ENCODE peak calls at places on chromosomes 7 and 10, in seven cellular contexts. O, H, I, R, C, M and Y are unnamed samples. For H3K4me1, the result is how much of the 10 kb centered on the place peaks cover.

GRCh38 chr7:143479055-143479766 is 1.5 kb downstream of the TAS2R41 start:
- DNase-seq in H (no peak), C (no peak), I (no peak), O (no peak), M (no peak), R (no peak), Y (no peak)

GRCh38 chr7:151993977-151994676 is 31.3 kb upstream of the GALNT11 start:
- DNase-seq in I (no peak), O (no peak), R (no peak), M (no peak), H (no peak), C (no peak), Y (no peak)

GRCh38 chr7:88668591-88668990 is 90.9 kb upstream of the ZNF804B start:
- DNase-seq in C (no peak), O (no peak), R (no peak), I (no peak), H (no peak), M (no peak), Y (no peak)

GRCh38 chr7:157445956-157446295 is 109.1 kb downstream of the DNAJB6 start:
- DNase-seq in I (no peak), O (no peak), M (no peak), R (peak), H (no peak), C (no peak), Y (no peak)

GRCh38 chr10:31770307-31770902 is 158.2 kb downstream of the ARHGAP12 start:
- DNase-seq in R (no peak), H (no peak), I (peak), O (no peak), M (peak), C (no peak), Y (peak)

GRCh38 chr10:131972474-131973071 is 9.2 kb downstream of the BNIP3 start:
- DNase-seq in C (peak), O (no peak), M (peak), R (no peak), H (peak), I (no peak), Y (peak)

GRCh38 chr10:27865221-27865635 is 119.6 kb upstream of the MKX start:
- DNase-seq in C (no peak), O (no peak), H (no peak), R (no peak), M (no peak), I (no peak), Y (no peak)

GRCh38 chr10:97974108-97974507 is 56.3 kb downstream of the CRTAC1 start:
- DNase-seq in M (no peak), O (no peak), R (peak), H (no peak), C (no peak), I (no peak), Y (no peak)

GRCh38 chr7:108188724-108189123 is 58.6 kb upstream of the LAMB4 start:
- DNase-seq in O (no peak), I (no peak), M (no peak), R (no peak), C (no peak), H (no peak), Y (no peak)

GRCh38 chr7:135558337-135558767 is 635 bp downstream of the NUP205 start:
- DNase-seq in O (peak), H (peak), R (peak), M (peak), C (no peak), I (peak), Y (peak)

GRCh38 chr10:76113952-76114351 is 682.5 kb downstream of the LRMDA start:
- DNase-seq in R (no peak), C (no peak), M (no peak), I (peak), O (no peak), H (no peak), Y (no peak)

GRCh38 chr7:153193144-153193595 is 433.6 kb downstream of the ACTR3B start:
- DNase-seq in C (peak), O (peak), I (peak), H (no peak), R (no peak), M (no peak), Y (peak)

GRCh38 chr10:24415455-24416169 is 206.7 kb downstream of the KIAA1217 start:
- DNase-seq in C (peak), H (peak), M (peak), O (peak), I (no peak), R (peak), Y (peak)

GRCh38 chr10:3195286-3195685 is 22.7 kb upstream of the PITRM1 start:
- DNase-seq in H (no peak), R (no peak), C (no peak), M (no peak), I (no peak), O (no peak), Y (no peak)

GRCh38 chr10:128125416-128125943 is 743 bp downstream of the MKI67 start:
- DNase-seq in I (no peak), C (no peak), H (no peak), O (no peak), R (no peak), M (no peak), Y (peak)

GRCh38 chr10:70272925-70273316 is 10.9 kb downstream of the NPFFR1 start:
- DNase-seq in R (no peak), M (no peak), I (no peak), H (no peak), C (no peak), O (no peak), Y (no peak)

GRCh38 chr7:10473569-10473968 is 500.1 kb upstream of the PHF14 start:
- DNase-seq in R (no peak), H (no peak), C (no peak), O (no peak), I (no peak), M (no peak), Y (no peak)

GRCh38 chr10:113108180-113108835 is 158.3 kb downstream of the TCF7L2 start:
- DNase-seq in R (no peak), H (no peak), O (no peak), M (no peak), C (no peak), I (no peak), Y (no peak)

GRCh38 chr7:95893484-95893883 is 121.1 kb downstream of the DYNC1I1 start:
- DNase-seq in R (no peak), I (no peak), C (no peak), O (no peak), H (no peak), M (no peak), Y (no peak)
- H3K27ac ChIP-seq in R (no peak), I (no peak), C (no peak), O (no peak), H (no peak), M (no peak), Y (no peak)

GRCh38 chr7:102912742-102913141 is at the start of gene LRRC17:
- DNase-seq in M (no peak), C (no peak), H (peak), R (no peak), I (no peak), O (peak), Y (no peak)
- H3K4me3 ChIP-seq in M (peak), C (no peak), H (peak), R (peak), I (no peak), O (peak), Y (no peak)

GRCh38 chr10:48475943-48476278 is 129.0 kb downstream of the ARHGAP22 start:
- DNase-seq in M (no peak), R (peak), C (peak), H (no peak), I (no peak), O (no peak), Y (no peak)

GRCh38 chr10:48478469-48478868 is 126.4 kb downstream of the ARHGAP22 start:
- DNase-seq in O (no peak), H (no peak), I (no peak), C (no peak), M (no peak), R (peak), Y (no peak)

GRCh38 chr10:48477181-48477580 is 127.7 kb downstream of the ARHGAP22 start:
- DNase-seq in C (no peak), O (no peak), H (no peak), R (no peak), M (no peak), I (no peak), Y (no peak)

GRCh38 chr10:48474764-48475365 is 130.0 kb downstream of the ARHGAP22 start:
- DNase-seq in R (peak), C (no peak), I (no peak), O (no peak), H (no peak), M (no peak), Y (no peak)

GRCh38 chr10:48476279-48476982 is 128.4 kb downstream of the ARHGAP22 start:
- DNase-seq in O (peak), I (no peak), R (peak), H (no peak), C (peak), M (no peak), Y (no peak)
- H3K4me1 ChIP-seq in O (under half), I (under half), R (under half), H (under half), C (under half), M (under half), Y (under half)

GRCh38 chr7:37193775-37194135 is 254.9 kb downstream of the ELMO1 start:
- DNase-seq in I (no peak), M (no peak), O (no peak), H (no peak), C (no peak), R (no peak), Y (no peak)
- H3K27ac ChIP-seq in I (no peak), M (no peak), O (no peak), H (no peak), C (no peak), R (peak), Y (no peak)

DNA sequence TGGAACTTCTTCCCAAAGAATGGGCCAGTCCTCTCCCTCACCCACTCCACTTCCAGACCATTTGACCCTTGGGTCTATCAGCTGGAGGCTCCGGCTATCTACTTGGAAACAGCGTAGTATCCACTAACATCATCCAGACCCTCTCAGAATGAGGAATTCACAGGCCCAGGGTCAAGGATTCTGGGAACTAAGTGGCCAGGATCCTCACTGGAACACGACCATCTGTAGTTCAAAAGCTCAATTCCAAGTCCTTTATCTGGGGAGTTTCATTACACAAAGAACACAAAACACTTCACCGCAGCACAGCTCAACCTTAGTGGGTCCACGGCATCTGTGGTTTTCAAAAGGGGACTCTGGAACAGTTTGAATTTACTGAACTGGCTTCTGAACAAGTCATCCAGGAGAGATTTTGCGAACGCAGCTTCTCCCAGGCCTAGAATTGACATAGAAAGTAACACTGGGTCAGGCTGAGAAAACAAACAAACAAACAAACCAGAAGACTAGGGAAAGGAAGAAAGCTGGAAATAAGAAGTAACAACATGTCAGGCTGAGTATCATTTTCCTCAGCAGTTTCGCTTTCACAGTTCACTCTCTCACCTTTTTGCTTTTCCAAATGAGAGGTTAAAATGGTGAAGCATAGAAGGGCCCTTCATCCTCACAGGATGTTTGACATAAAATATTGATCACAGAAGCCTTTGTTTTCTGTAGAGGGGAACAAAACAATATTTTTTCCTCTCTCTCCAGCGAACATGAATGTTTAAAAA is 57.6 kb upstream of the USP6NL start:
- DNase-seq in M (no peak), I (no peak), R (no peak), O (no peak), C (no peak), H (no peak), Y (no peak)
- H3K4me3 ChIP-seq in M (no peak), I (peak), R (no peak), O (no peak), C (no peak), H (no peak), Y (no peak)

GRCh38 chr7:121020652-121021051 is 32.1 kb downstream of the CPED1 start:
- DNase-seq in O (no peak), C (no peak), H (no peak), M (no peak), R (no peak), I (no peak), Y (no peak)
- H3K4me1 ChIP-seq in O (under half), C (half or more), H (half or more), M (half or more), R (under half), I (under half), Y (under half)

GRCh38 chr7:12316925-12317324 is 86.7 kb downstream of the VWDE start:
- DNase-seq in R (no peak), H (no peak), C (no peak), O (no peak), I (no peak), M (no peak), Y (no peak)

GRCh38 chr7:12315049-12315448 is 88.6 kb downstream of the VWDE start:
- DNase-seq in C (no peak), O (no peak), R (no peak), H (no peak), M (no peak), I (no peak), Y (no peak)

GRCh38 chr7:12317675-12318074 is 86.0 kb downstream of the VWDE start:
- DNase-seq in C (no peak), H (no peak), I (no peak), O (no peak), M (no peak), R (no peak), Y (no peak)

GRCh38 chr7:12314199-12314598 is 89.5 kb downstream of the VWDE start:
- DNase-seq in M (no peak), O (no peak), C (no peak), R (no peak), H (no peak), I (no peak), Y (no peak)
- H3K27ac ChIP-seq in M (no peak), O (no peak), C (no peak), R (no peak), H (no peak), I (no peak), Y (no peak)

DNA sequence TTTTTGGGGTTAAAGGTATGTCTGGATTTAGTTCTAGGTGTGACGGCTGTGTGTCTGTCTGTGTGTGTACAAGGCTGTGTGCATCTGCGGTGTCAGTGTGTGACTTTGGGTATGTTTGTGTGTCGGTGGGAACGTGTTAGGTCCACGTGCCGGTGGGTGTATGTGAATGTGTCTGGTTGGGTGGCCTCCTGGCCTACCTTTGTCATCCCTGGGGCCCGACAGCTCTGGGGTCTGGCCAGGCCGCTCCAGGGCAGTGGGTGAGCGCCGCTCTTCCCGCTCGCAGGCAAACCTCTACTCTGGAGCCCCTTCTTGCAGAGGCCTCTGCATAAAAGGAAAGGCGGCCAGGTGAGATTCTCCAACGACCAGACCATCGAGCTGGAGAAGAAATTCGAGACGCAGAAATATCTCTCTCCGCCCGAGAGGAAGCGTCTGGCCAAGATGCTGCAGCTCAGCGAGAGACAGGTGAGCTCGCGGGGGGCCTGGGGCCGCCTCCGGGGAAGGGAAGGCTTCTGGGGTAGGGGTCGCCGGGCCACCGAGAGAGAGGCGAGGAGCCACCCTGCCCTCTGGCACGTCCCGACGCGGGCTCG is 2.4 kb downstream of the HHEX start:
- DNase-seq in C (no peak), R (no peak), M (no peak), O (no peak), H (no peak), I (no peak), Y (no peak)
- H3K4me3 ChIP-seq in C (no peak), R (peak), M (peak), O (no peak), H (peak), I (peak), Y (no peak)